ENCODE peak calls at places on chromosomes 12 and 14, in six cellular contexts. N, I, H, D, S and V are unnamed samples.

GRCh38 chr14:47332099-47332498 is 343.3 kb downstream of the MDGA2 start:
- DNase-seq in D (no peak), H (no peak), S (no peak), N (no peak), I (no peak), V (no peak)

GRCh38 chr12:101857043-101857558 is 20.3 kb upstream of the DRAM1 start:
- DNase-seq in H (peak), I (peak), S (peak), N (no peak), D (no peak), V (peak)

GRCh38 chr14:96589577-96589976 is 87.4 kb downstream of the PAPOLA start:
- DNase-seq in S (no peak), D (no peak), H (no peak), I (no peak), N (no peak), V (no peak)

GRCh38 chr12:131784909-131785762 is 43.1 kb upstream of the MMP17 start:
- DNase-seq in N (no peak), S (no peak), I (no peak), H (no peak), D (no peak), V (peak)

GRCh38 chr14:91185721-91186120 is 58.8 kb downstream of the GPR68 start:
- DNase-seq in N (no peak), D (no peak), S (no peak), H (no peak), I (no peak), V (peak)

GRCh38 chr12:100820314-100820713 is 25.7 kb downstream of the ANO4 start:
- DNase-seq in H (no peak), D (no peak), N (no peak), I (no peak), S (no peak), V (no peak)

GRCh38 chr14:68682166-68683103 is 110.4 kb downstream of the ZFP36L1 start:
- DNase-seq in I (peak), H (peak), S (peak), D (no peak), N (no peak), V (peak)

GRCh38 chr12:50986961-50987737 is 34.8 kb downstream of the HIGD1C start:
- DNase-seq in H (peak), N (peak), I (peak), S (peak), D (peak), V (peak)

GRCh38 chr14:88841741-88842140 is 17.3 kb downstream of the TTC8 start:
- DNase-seq in H (no peak), S (no peak), I (no peak), D (no peak), N (no peak), V (peak)

GRCh38 chr12:71972441-71973074 is 33.9 kb downstream of the TPH2 start:
- DNase-seq in I (no peak), H (no peak), S (no peak), D (no peak), N (no peak), V (no peak)

GRCh38 chr12:115313929-115314328 is 630.0 kb upstream of the TBX3 start:
- DNase-seq in S (peak), H (no peak), N (no peak), I (peak), D (no peak), V (peak)

GRCh38 chr12:65463082-65463481 is 184.6 kb downstream of the MSRB3 start:
- DNase-seq in H (no peak), I (no peak), N (no peak), S (no peak), D (no peak), V (no peak)

GRCh38 chr14:22900088-22900799 is 17.2 kb downstream of the REM2 start:
- DNase-seq in H (peak), I (peak), D (peak), S (peak), N (peak), V (peak)

GRCh38 chr14:20417250-20418186 is 4.2 kb upstream of the TEP1 start:
- DNase-seq in I (no peak), N (no peak), S (peak), D (no peak), H (no peak), V (no peak)

GRCh38 chr12:34400986-34401658 is 378.8 kb downstream of the ALG10 start:
- DNase-seq in I (peak), H (no peak), D (no peak), N (no peak), S (no peak), V (no peak)

GRCh38 chr14:61179061-61179675 is 102.0 kb downstream of the TMEM30B start:
- DNase-seq in S (no peak), H (no peak), D (no peak), N (no peak), I (no peak), V (peak)

GRCh38 chr12:102847131-102847530 is 69.9 kb downstream of the PAH start:
- DNase-seq in N (no peak), D (no peak), I (no peak), S (no peak), H (no peak), V (no peak)

GRCh38 chr12:65229441-65229840 is 49.0 kb upstream of the MSRB3 start:
- DNase-seq in N (no peak), D (no peak), I (no peak), H (no peak), S (no peak), V (peak)

GRCh38 chr12:92365836-92366235 is 220.2 kb upstream of the BTG1 start:
- DNase-seq in H (no peak), D (no peak), S (no peak), I (no peak), N (no peak), V (no peak)

GRCh38 chr14:68394113-68394718 is 398.7 kb downstream of the ZFP36L1 start:
- DNase-seq in H (no peak), N (no peak), I (no peak), S (no peak), D (no peak), V (no peak)

GRCh38 chr12:118052324-118053070 is 8.5 kb downstream of the WSB2 start:
- DNase-seq in D (no peak), H (peak), S (peak), N (no peak), I (peak), V (peak)

GRCh38 chr14:24734917-24735500 is 101.0 kb upstream of the GZMB start:
- DNase-seq in H (peak), D (peak), S (peak), I (peak), N (peak), V (peak)

GRCh38 chr12:19857197-19857596 is 417.9 kb downstream of the AEBP2 start:
- DNase-seq in D (no peak), H (no peak), S (no peak), I (no peak), N (no peak), V (no peak)

GRCh38 chr12:70560671-70561070 is 76.6 kb downstream of the PTPRB start:
- DNase-seq in N (no peak), S (no peak), H (no peak), D (no peak), I (no peak), V (no peak)

GRCh38 chr14:68547305-68548193 is 245.3 kb downstream of the ZFP36L1 start:
- DNase-seq in I (peak), N (no peak), S (peak), H (peak), D (no peak), V (peak)

GRCh38 chr14:26415618-26416123 is 182.2 kb downstream of the NOVA1 start:
- DNase-seq in D (no peak), I (no peak), S (no peak), H (peak), N (no peak), V (peak)

GRCh38 chr12:527729-528128 is 68.0 kb downstream of the B4GALNT3 start:
- DNase-seq in N (no peak), H (no peak), D (no peak), I (no peak), S (no peak), V (no peak)

GRCh38 chr12:68498736-68499135 is 112.0 kb upstream of the RAP1B start:
- DNase-seq in I (no peak), S (no peak), N (no peak), D (no peak), H (no peak), V (no peak)